ENCODE peak calls at places on chromosome 5, in four cellular contexts. One of them, this sample, is unnamed.

GRCh38 chr5:98492258-98492657 is 281.2 kb upstream of the RGMB start:
- DNase-seq in stimulated activated CD4-positive, alpha-beta T cell treated with anti-CD3 and anti-CD28 coated beads, Interleukin-4, amount 100 ng/mL, for 48 hours: no peak
- DNase-seq in endothelial cell of umbilical vein: peak; percentile 40
- DNase-seq in NCI-H510A treated with DMSO at 0.1 percent for 48 hours: no peak
- DNase-seq in this sample: no peak

GRCh38 chr5:172453206-172453985 is 929 bp downstream of the SH3PXD2B start:
- DNase-seq in stimulated activated CD4-positive, alpha-beta T cell treated with anti-CD3 and anti-CD28 coated beads, Interleukin-4, amount 100 ng/mL, for 48 hours: no peak
- DNase-seq in endothelial cell of umbilical vein: peak; percentile 36
- DNase-seq in NCI-H510A treated with DMSO at 0.1 percent for 48 hours: peak; percentile 63
- DNase-seq in this sample: peak; percentile 82

GRCh38 chr5:147690595-147690994 is 91.9 kb downstream of the JAKMIP2 start:
- DNase-seq in stimulated activated CD4-positive, alpha-beta T cell treated with anti-CD3 and anti-CD28 coated beads, Interleukin-4, amount 100 ng/mL, for 48 hours: no peak
- DNase-seq in endothelial cell of umbilical vein: no peak
- DNase-seq in NCI-H510A treated with DMSO at 0.1 percent for 48 hours: peak; percentile 9
- DNase-seq in this sample: no peak

GRCh38 chr5:89471556-89471955 is 588.6 kb upstream of the MEF2C start:
- DNase-seq in stimulated activated CD4-positive, alpha-beta T cell treated with anti-CD3 and anti-CD28 coated beads, Interleukin-4, amount 100 ng/mL, for 48 hours: no peak
- DNase-seq in endothelial cell of umbilical vein: no peak
- DNase-seq in NCI-H510A treated with DMSO at 0.1 percent for 48 hours: no peak
- DNase-seq in this sample: no peak

GRCh38 chr5:10301266-10301665 is 6.4 kb downstream of the CMBL start:
- DNase-seq in stimulated activated CD4-positive, alpha-beta T cell treated with anti-CD3 and anti-CD28 coated beads, Interleukin-4, amount 100 ng/mL, for 48 hours: no peak
- DNase-seq in endothelial cell of umbilical vein: no peak
- DNase-seq in NCI-H510A treated with DMSO at 0.1 percent for 48 hours: peak; percentile 62
- DNase-seq in this sample: no peak

GRCh38 chr5:62260510-62260909 is 45.5 kb upstream of the KIF2A start:
- DNase-seq in stimulated activated CD4-positive, alpha-beta T cell treated with anti-CD3 and anti-CD28 coated beads, Interleukin-4, amount 100 ng/mL, for 48 hours: no peak
- DNase-seq in endothelial cell of umbilical vein: no peak
- DNase-seq in NCI-H510A treated with DMSO at 0.1 percent for 48 hours: no peak
- DNase-seq in this sample: peak; percentile 35

GRCh38 chr5:40383719-40384651 is 295.7 kb upstream of the PTGER4 start:
- DNase-seq in stimulated activated CD4-positive, alpha-beta T cell treated with anti-CD3 and anti-CD28 coated beads, Interleukin-4, amount 100 ng/mL, for 48 hours: no peak
- DNase-seq in endothelial cell of umbilical vein: peak; percentile 15
- DNase-seq in NCI-H510A treated with DMSO at 0.1 percent for 48 hours: no peak
- DNase-seq in this sample: peak; percentile 17

GRCh38 chr5:137282216-137282615 is 216.9 kb downstream of the SPOCK1 start:
- DNase-seq in stimulated activated CD4-positive, alpha-beta T cell treated with anti-CD3 and anti-CD28 coated beads, Interleukin-4, amount 100 ng/mL, for 48 hours: no peak
- DNase-seq in endothelial cell of umbilical vein: peak; percentile 21
- DNase-seq in NCI-H510A treated with DMSO at 0.1 percent for 48 hours: no peak
- DNase-seq in this sample: no peak

GRCh38 chr5:39948867-39949468 is 524.2 kb upstream of the DAB2 start:
- DNase-seq in stimulated activated CD4-positive, alpha-beta T cell treated with anti-CD3 and anti-CD28 coated beads, Interleukin-4, amount 100 ng/mL, for 48 hours: peak; percentile 44
- DNase-seq in endothelial cell of umbilical vein: peak; percentile 77
- DNase-seq in NCI-H510A treated with DMSO at 0.1 percent for 48 hours: peak; percentile 59
- DNase-seq in this sample: no peak

GRCh38 chr5:119304439-119304838 is 51.4 kb upstream of the TNFAIP8 start:
- DNase-seq in stimulated activated CD4-positive, alpha-beta T cell treated with anti-CD3 and anti-CD28 coated beads, Interleukin-4, amount 100 ng/mL, for 48 hours: no peak
- DNase-seq in endothelial cell of umbilical vein: no peak
- DNase-seq in NCI-H510A treated with DMSO at 0.1 percent for 48 hours: no peak
- DNase-seq in this sample: no peak

GRCh38 chr5:143646961-143647360 is 165.0 kb upstream of the HMHB1 start:
- DNase-seq in stimulated activated CD4-positive, alpha-beta T cell treated with anti-CD3 and anti-CD28 coated beads, Interleukin-4, amount 100 ng/mL, for 48 hours: no peak
- DNase-seq in endothelial cell of umbilical vein: no peak
- DNase-seq in NCI-H510A treated with DMSO at 0.1 percent for 48 hours: peak; percentile 57
- DNase-seq in this sample: no peak

GRCh38 chr5:169637856-169638190 is 748 bp downstream of the DOCK2 start:
- DNase-seq in stimulated activated CD4-positive, alpha-beta T cell treated with anti-CD3 and anti-CD28 coated beads, Interleukin-4, amount 100 ng/mL, for 48 hours: peak; percentile 72
- DNase-seq in endothelial cell of umbilical vein: no peak
- DNase-seq in NCI-H510A treated with DMSO at 0.1 percent for 48 hours: no peak
- DNase-seq in this sample: no peak

GRCh38 chr5:43096916-43097315 is 23.8 kb upstream of the ZNF131 start:
- DNase-seq in stimulated activated CD4-positive, alpha-beta T cell treated with anti-CD3 and anti-CD28 coated beads, Interleukin-4, amount 100 ng/mL, for 48 hours: no peak
- DNase-seq in endothelial cell of umbilical vein: no peak
- DNase-seq in NCI-H510A treated with DMSO at 0.1 percent for 48 hours: no peak
- DNase-seq in this sample: no peak

GRCh38 chr5:76209297-76209696 is 126.1 kb downstream of the SV2C start:
- DNase-seq in stimulated activated CD4-positive, alpha-beta T cell treated with anti-CD3 and anti-CD28 coated beads, Interleukin-4, amount 100 ng/mL, for 48 hours: no peak
- DNase-seq in endothelial cell of umbilical vein: no peak
- DNase-seq in NCI-H510A treated with DMSO at 0.1 percent for 48 hours: no peak
- DNase-seq in this sample: no peak

GRCh38 chr5:11191673-11192072 is 430.6 kb upstream of the DAP start:
- DNase-seq in stimulated activated CD4-positive, alpha-beta T cell treated with anti-CD3 and anti-CD28 coated beads, Interleukin-4, amount 100 ng/mL, for 48 hours: no peak
- DNase-seq in endothelial cell of umbilical vein: no peak
- DNase-seq in NCI-H510A treated with DMSO at 0.1 percent for 48 hours: no peak
- DNase-seq in this sample: no peak

GRCh38 chr5:16983022-16983639 is 47.0 kb upstream of the MYO10 start:
- DNase-seq in stimulated activated CD4-positive, alpha-beta T cell treated with anti-CD3 and anti-CD28 coated beads, Interleukin-4, amount 100 ng/mL, for 48 hours: no peak
- DNase-seq in endothelial cell of umbilical vein: peak; percentile 75
- DNase-seq in NCI-H510A treated with DMSO at 0.1 percent for 48 hours: no peak
- DNase-seq in this sample: no peak

GRCh38 chr5:179261301-179262125 is 83.7 kb downstream of the ADAMTS2 start:
- DNase-seq in stimulated activated CD4-positive, alpha-beta T cell treated with anti-CD3 and anti-CD28 coated beads, Interleukin-4, amount 100 ng/mL, for 48 hours: no peak
- DNase-seq in endothelial cell of umbilical vein: no peak
- DNase-seq in NCI-H510A treated with DMSO at 0.1 percent for 48 hours: no peak
- DNase-seq in this sample: peak; percentile 91

GRCh38 chr5:20276061-20276958 is 288.3 kb upstream of the CDH18 start:
- DNase-seq in stimulated activated CD4-positive, alpha-beta T cell treated with anti-CD3 and anti-CD28 coated beads, Interleukin-4, amount 100 ng/mL, for 48 hours: no peak
- DNase-seq in endothelial cell of umbilical vein: no peak
- DNase-seq in NCI-H510A treated with DMSO at 0.1 percent for 48 hours: no peak
- DNase-seq in this sample: peak; percentile 74

GRCh38 chr5:117954341-117954740 is 1034.0 kb downstream of the DTWD2 start:
- DNase-seq in stimulated activated CD4-positive, alpha-beta T cell treated with anti-CD3 and anti-CD28 coated beads, Interleukin-4, amount 100 ng/mL, for 48 hours: no peak
- DNase-seq in endothelial cell of umbilical vein: no peak
- DNase-seq in NCI-H510A treated with DMSO at 0.1 percent for 48 hours: no peak
- DNase-seq in this sample: no peak

GRCh38 chr5:72598461-72599433 is 91.5 kb upstream of the ZNF366 start:
- DNase-seq in stimulated activated CD4-positive, alpha-beta T cell treated with anti-CD3 and anti-CD28 coated beads, Interleukin-4, amount 100 ng/mL, for 48 hours: no peak
- DNase-seq in endothelial cell of umbilical vein: peak; percentile 26
- DNase-seq in NCI-H510A treated with DMSO at 0.1 percent for 48 hours: no peak
- DNase-seq in this sample: no peak

GRCh38 chr5:168666356-168666755 is 87.2 kb upstream of the PANK3 start:
- DNase-seq in stimulated activated CD4-positive, alpha-beta T cell treated with anti-CD3 and anti-CD28 coated beads, Interleukin-4, amount 100 ng/mL, for 48 hours: no peak
- DNase-seq in endothelial cell of umbilical vein: no peak
- DNase-seq in NCI-H510A treated with DMSO at 0.1 percent for 48 hours: no peak
- DNase-seq in this sample: no peak

GRCh38 chr5:115150512-115150911 is 19.2 kb downstream of the TRIM36 start:
- DNase-seq in stimulated activated CD4-positive, alpha-beta T cell treated with anti-CD3 and anti-CD28 coated beads, Interleukin-4, amount 100 ng/mL, for 48 hours: no peak
- DNase-seq in endothelial cell of umbilical vein: no peak
- DNase-seq in NCI-H510A treated with DMSO at 0.1 percent for 48 hours: no peak
- DNase-seq in this sample: no peak

GRCh38 chr5:42951847-42952411 is 88.2 kb downstream of the ANXA2R start:
- DNase-seq in stimulated activated CD4-positive, alpha-beta T cell treated with anti-CD3 and anti-CD28 coated beads, Interleukin-4, amount 100 ng/mL, for 48 hours: peak; percentile 32
- DNase-seq in endothelial cell of umbilical vein: peak; percentile 57
- DNase-seq in NCI-H510A treated with DMSO at 0.1 percent for 48 hours: no peak
- DNase-seq in this sample: peak; percentile 79

GRCh38 chr5:142491260-142491659 is 166.4 kb upstream of the SPRY4 start:
- DNase-seq in stimulated activated CD4-positive, alpha-beta T cell treated with anti-CD3 and anti-CD28 coated beads, Interleukin-4, amount 100 ng/mL, for 48 hours: no peak
- DNase-seq in endothelial cell of umbilical vein: peak; percentile 40
- DNase-seq in NCI-H510A treated with DMSO at 0.1 percent for 48 hours: no peak
- DNase-seq in this sample: no peak

GRCh38 chr5:138945421-138946240 is 70.5 kb upstream of the LRRTM2 start:
- DNase-seq in stimulated activated CD4-positive, alpha-beta T cell treated with anti-CD3 and anti-CD28 coated beads, Interleukin-4, amount 100 ng/mL, for 48 hours: no peak
- DNase-seq in endothelial cell of umbilical vein: no peak
- DNase-seq in NCI-H510A treated with DMSO at 0.1 percent for 48 hours: no peak
- DNase-seq in this sample: no peak

GRCh38 chr5:157217289-157218024 is 36.8 kb downstream of the ITK start:
- DNase-seq in stimulated activated CD4-positive, alpha-beta T cell treated with anti-CD3 and anti-CD28 coated beads, Interleukin-4, amount 100 ng/mL, for 48 hours: peak; percentile 43
- DNase-seq in endothelial cell of umbilical vein: no peak
- DNase-seq in NCI-H510A treated with DMSO at 0.1 percent for 48 hours: no peak
- DNase-seq in this sample: no peak

GRCh38 chr5:6115866-6116265 is 262.5 kb downstream of the MED10 start:
- DNase-seq in stimulated activated CD4-positive, alpha-beta T cell treated with anti-CD3 and anti-CD28 coated beads, Interleukin-4, amount 100 ng/mL, for 48 hours: no peak
- DNase-seq in endothelial cell of umbilical vein: no peak
- DNase-seq in NCI-H510A treated with DMSO at 0.1 percent for 48 hours: no peak
- DNase-seq in this sample: no peak

GRCh38 chr5:96776606-96777005 is 31.1 kb downstream of the ERAP1 start:
- DNase-seq in stimulated activated CD4-positive, alpha-beta T cell treated with anti-CD3 and anti-CD28 coated beads, Interleukin-4, amount 100 ng/mL, for 48 hours: no peak
- DNase-seq in endothelial cell of umbilical vein: peak; percentile 57
- DNase-seq in NCI-H510A treated with DMSO at 0.1 percent for 48 hours: no peak
- DNase-seq in this sample: no peak

GRCh38 chr5:115551415-115551814 is 6.8 kb upstream of the FEM1C start:
- DNase-seq in stimulated activated CD4-positive, alpha-beta T cell treated with anti-CD3 and anti-CD28 coated beads, Interleukin-4, amount 100 ng/mL, for 48 hours: no peak
- DNase-seq in endothelial cell of umbilical vein: no peak
- DNase-seq in NCI-H510A treated with DMSO at 0.1 percent for 48 hours: no peak
- DNase-seq in this sample: peak; percentile 47

GRCh38 chr5:146395233-146395632 is 51.9 kb upstream of the TCERG1 start:
- DNase-seq in stimulated activated CD4-positive, alpha-beta T cell treated with anti-CD3 and anti-CD28 coated beads, Interleukin-4, amount 100 ng/mL, for 48 hours: no peak
- DNase-seq in endothelial cell of umbilical vein: no peak
- DNase-seq in NCI-H510A treated with DMSO at 0.1 percent for 48 hours: no peak
- DNase-seq in this sample: no peak